ENCODE peak calls at places on chromosomes 12 and 14, in nine cellular contexts. One of them, this sample, is unnamed.

GRCh38 chr14:74667758-74668157 is 45.1 kb downstream of the AREL1 start:
- DNase-seq in left cardiac atrium: no peak
- DNase-seq in progenitor cell of endocrine pancreas: no peak
- DNase-seq in stomach: no peak
- DNase-seq in Jurkat, Clone E6-1: no peak
- DNase-seq in cerebellar cortex: no peak
- DNase-seq in ACHN: no peak
- DNase-seq in colonic mucosa: no peak
- DNase-seq in RWPE1: no peak
- DNase-seq in this sample: no peak

GRCh38 chr14:73242274-73242960 is 5.1 kb downstream of the PAPLN start:
- DNase-seq in RWPE1: no peak
- DNase-seq in progenitor cell of endocrine pancreas: no peak
- DNase-seq in ACHN: peak
- DNase-seq in colonic mucosa: no peak
- DNase-seq in left cardiac atrium: no peak
- DNase-seq in cerebellar cortex: no peak
- DNase-seq in stomach: no peak
- DNase-seq in Jurkat, Clone E6-1: peak
- DNase-seq in this sample: peak

GRCh38 chr12:119574255-119574654 is 19.3 kb upstream of the TMEM233 start:
- DNase-seq in ACHN: no peak
- DNase-seq in stomach: no peak
- DNase-seq in cerebellar cortex: no peak
- DNase-seq in left cardiac atrium: no peak
- DNase-seq in progenitor cell of endocrine pancreas: no peak
- DNase-seq in colonic mucosa: no peak
- DNase-seq in RWPE1: no peak
- DNase-seq in Jurkat, Clone E6-1: no peak
- DNase-seq in this sample: no peak

GRCh38 chr14:54617467-54617866 is 50.5 kb downstream of the SAMD4A start:
- DNase-seq in stomach: no peak
- DNase-seq in Jurkat, Clone E6-1: no peak
- DNase-seq in RWPE1: no peak
- DNase-seq in cerebellar cortex: no peak
- DNase-seq in colonic mucosa: no peak
- DNase-seq in progenitor cell of endocrine pancreas: no peak
- DNase-seq in ACHN: no peak
- DNase-seq in left cardiac atrium: no peak
- DNase-seq in this sample: no peak

GRCh38 chr14:94515856-94516255 is 6.6 kb upstream of the SERPINA12 start:
- DNase-seq in cerebellar cortex: no peak
- DNase-seq in colonic mucosa: no peak
- DNase-seq in Jurkat, Clone E6-1: no peak
- DNase-seq in progenitor cell of endocrine pancreas: no peak
- DNase-seq in left cardiac atrium: no peak
- DNase-seq in ACHN: no peak
- DNase-seq in stomach: no peak
- DNase-seq in RWPE1: no peak
- DNase-seq in this sample: no peak

GRCh38 chr12:16350682-16351081 is 3.2 kb downstream of the MGST1 start:
- DNase-seq in Jurkat, Clone E6-1: no peak
- DNase-seq in colonic mucosa: no peak
- DNase-seq in left cardiac atrium: peak
- DNase-seq in progenitor cell of endocrine pancreas: no peak
- DNase-seq in ACHN: peak
- DNase-seq in RWPE1: peak
- DNase-seq in stomach: no peak
- DNase-seq in cerebellar cortex: peak
- DNase-seq in this sample: no peak

GRCh38 chr14:105167303-105168092 is 1.1 kb downstream of the JAG2 start:
- DNase-seq in left cardiac atrium: no peak
- DNase-seq in colonic mucosa: no peak
- DNase-seq in Jurkat, Clone E6-1: no peak
- DNase-seq in stomach: peak
- DNase-seq in progenitor cell of endocrine pancreas: no peak
- DNase-seq in RWPE1: peak
- DNase-seq in cerebellar cortex: no peak
- DNase-seq in ACHN: no peak
- DNase-seq in this sample: no peak

GRCh38 chr12:26791328-26791791 is 41.6 kb downstream of the ITPR2 start:
- DNase-seq in colonic mucosa: no peak
- DNase-seq in ACHN: peak
- DNase-seq in progenitor cell of endocrine pancreas: no peak
- DNase-seq in RWPE1: no peak
- DNase-seq in stomach: no peak
- DNase-seq in Jurkat, Clone E6-1: no peak
- DNase-seq in left cardiac atrium: no peak
- DNase-seq in cerebellar cortex: no peak
- DNase-seq in this sample: no peak

This sample was measured in mucosa of descending colon.